ENCODE peak calls at places on chromosome 1, in four cellular contexts. M, U, Z and P are unnamed samples.

GRCh38 chr1:217620814-217621213 is 10.1 kb downstream of the GPATCH2 start:
- DNase-seq in U (no peak), Z (no peak), M (no peak), P (no peak)

GRCh38 chr1:5950994-5951749 is 41.1 kb downstream of the NPHP4 start:
- DNase-seq in U (no peak), M (no peak), Z (no peak), P (no peak)

GRCh38 chr1:78437393-78437792 is 53.4 kb upstream of the PTGFR start:
- DNase-seq in U (peak; percentile 36), M (no peak), Z (no peak), P (no peak)

GRCh38 chr1:226038661-226039060 is 23.9 kb upstream of the H3-3A start:
- DNase-seq in Z (no peak), U (no peak), M (no peak), P (no peak)

GRCh38 chr1:156097499-156098178 is 15.4 kb upstream of the MEX3A start:
- DNase-seq in Z (no peak), U (no peak), M (no peak), P (no peak)

GRCh38 chr1:200258447-200259375 is 151.1 kb downstream of the ZNF281 start:
- DNase-seq in U (no peak), M (no peak), Z (no peak), P (no peak)

GRCh38 chr1:19762175-19762779 is 37.4 kb downstream of the TMCO4 start:
- DNase-seq in Z (no peak), M (peak; percentile 30), U (peak; percentile 49), P (peak; percentile 26)

GRCh38 chr1:18583326-18583941 is 47.2 kb upstream of the PAX7 start:
- DNase-seq in U (no peak), M (peak; percentile 40), Z (no peak), P (no peak)

GRCh38 chr1:63638471-63638870 is 45.3 kb downstream of the PGM1 start:
- DNase-seq in M (no peak), Z (no peak), U (no peak), P (no peak)

GRCh38 chr1:228015276-228016180 is 8.7 kb downstream of the WNT3A start:
- DNase-seq in Z (no peak), U (no peak), M (peak; percentile 4), P (no peak)

GRCh38 chr1:57637155-57637554 is 213.3 kb upstream of the DAB1 start:
- DNase-seq in M (no peak), U (no peak), Z (no peak), P (no peak)

GRCh38 chr1:234589064-234589765 is 20.8 kb downstream of the IRF2BP2 start:
- DNase-seq in U (no peak), Z (no peak), M (no peak), P (peak; percentile 52)

GRCh38 chr1:33360367-33360766 is 39.5 kb upstream of the A3GALT2 start:
- DNase-seq in Z (no peak), M (no peak), U (no peak), P (no peak)
- H3K4me1 ChIP-seq in Z (peaks cover 16% of the 10 kb centered on the region), M (no peaks in the 10 kb centered on the region), U (peaks cover 68% of the 10 kb centered on the region), P (peaks cover 6% of the 10 kb centered on the region)

GRCh38 chr1:61261585-61261984 is 179.2 kb downstream of the NFIA start:
- DNase-seq in U (no peak), M (no peak), Z (no peak), P (no peak)
- H3K27ac ChIP-seq in U (no peak overlapping the region), M (no peak overlapping the region), Z (no peak overlapping the region), P (no peak overlapping the region)

GRCh38 chr1:222090103-222090502 is 348.2 kb upstream of the DUSP10 start:
- DNase-seq in Z (no peak), U (no peak), M (no peak), P (no peak)

GRCh38 chr1:222081859-222082258 is 340.0 kb upstream of the DUSP10 start:
- DNase-seq in U (no peak), Z (no peak), M (no peak), P (no peak)

GRCh38 chr1:222084048-222084447 is 342.2 kb upstream of the DUSP10 start:
- DNase-seq in Z (no peak), U (no peak), M (no peak), P (no peak)

GRCh38 chr1:222087207-222087920 is 345.5 kb upstream of the DUSP10 start:
- DNase-seq in M (no peak), U (no peak), Z (no peak), P (no peak)

GRCh38 chr1:222084996-222085395 is 343.1 kb upstream of the DUSP10 start:
- DNase-seq in Z (no peak), U (no peak), M (no peak), P (no peak)
- H3K4me3 ChIP-seq in Z (no peak overlapping the region), U (no peak overlapping the region), M (no peak overlapping the region), P (no peak overlapping the region)

GRCh38 chr1:51489472-51489871 is 29.6 kb downstream of the EPS15 start:
- DNase-seq in U (no peak), Z (no peak), M (no peak), P (no peak)

GRCh38 chr1:51491166-51491981 is 27.7 kb downstream of the EPS15 start:
- DNase-seq in M (no peak), U (no peak), Z (no peak), P (no peak)

GRCh38 chr1:51499694-51500093 is 19.4 kb downstream of the EPS15 start:
- DNase-seq in Z (no peak), M (no peak), U (no peak), P (no peak)

GRCh38 chr1:51498924-51499323 is 20.1 kb downstream of the EPS15 start:
- DNase-seq in U (no peak), M (no peak), Z (no peak), P (no peak)

GRCh38 chr1:51494138-51494830 is 24.8 kb downstream of the EPS15 start:
- DNase-seq in Z (no peak), U (no peak), M (no peak), P (no peak)
- H3K4me1 ChIP-seq in Z (peaks cover 30% of the 10 kb centered on the region), U (no peaks in the 10 kb centered on the region), M (no peaks in the 10 kb centered on the region), P (peaks cover 27% of the 10 kb centered on the region)

GRCh38 chr1:206699626-206700025 is 14.9 kb downstream of the MAPKAPK2 start:
- DNase-seq in U (no peak), M (no peak), Z (no peak), P (peak; percentile 64)
- H3K27ac ChIP-seq in U (no peak overlapping the region), M (peak overlapping the region; percentile 62), Z (no peak overlapping the region), P (no peak overlapping the region)

GRCh38 chr1:27633640-27634165 is 1.3 kb downstream of the FGR start:
- DNase-seq in Z (no peak), U (no peak), M (no peak), P (no peak)

GRCh38 chr1:27633298-27633610 is 1.7 kb downstream of the FGR start:
- DNase-seq in U (no peak), M (no peak), Z (no peak), P (no peak)

GRCh38 chr1:27634166-27634981 is 611 bp downstream of the FGR start:
- DNase-seq in Z (no peak), M (peak; percentile 31), U (peak; percentile 26), P (no peak)

GRCh38 chr1:27630859-27631491 is 4.0 kb downstream of the FGR start:
- DNase-seq in Z (no peak), U (no peak), M (no peak), P (no peak)

DNA sequence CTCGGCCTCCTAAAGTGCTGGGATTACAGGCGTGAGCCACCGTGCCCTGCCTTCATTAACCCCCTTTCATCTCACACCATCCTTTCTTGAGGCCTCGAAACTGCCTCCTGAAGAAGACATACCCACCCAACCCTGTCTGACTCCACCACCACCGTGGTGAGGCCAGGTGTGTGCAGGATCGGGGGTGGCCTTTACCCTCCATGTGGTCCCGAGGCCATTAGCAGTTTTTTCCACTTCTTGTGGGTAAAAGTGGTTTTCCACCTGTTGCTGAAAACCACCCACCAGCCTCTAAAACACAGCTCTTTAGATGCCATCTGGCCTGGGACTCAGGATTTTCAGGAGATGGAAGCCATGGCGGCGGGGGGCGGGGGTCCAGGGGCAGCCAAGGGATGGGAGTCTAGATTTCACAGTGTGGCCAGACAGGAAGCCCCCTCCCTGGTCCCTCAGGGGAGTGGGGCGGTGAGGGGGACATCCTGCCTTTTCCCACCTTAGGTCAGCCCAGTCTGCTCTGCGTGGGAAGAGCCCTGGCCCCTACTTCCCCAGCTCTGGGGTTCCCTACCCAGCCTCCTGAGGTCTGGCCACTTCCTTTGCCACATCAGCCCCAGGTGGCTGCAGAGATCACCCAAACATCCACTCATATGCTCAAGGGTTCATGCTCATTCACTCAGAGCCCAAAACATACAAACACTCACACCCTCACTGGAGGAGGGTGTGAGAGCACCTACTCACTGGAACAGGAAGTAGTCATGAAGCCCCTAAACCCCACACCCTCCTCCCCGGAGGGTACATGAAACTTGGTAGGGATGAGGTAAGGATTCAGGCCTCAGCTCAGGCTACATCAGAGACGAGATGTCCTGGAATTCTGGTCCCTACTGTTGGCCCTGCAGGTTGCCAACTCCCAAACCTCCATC is 2.3 kb downstream of the FGR start:
- DNase-seq in U (no peak), Z (no peak), M (no peak), P (no peak)
- H3K4me3 ChIP-seq in U (no peak overlapping the region), Z (no peak overlapping the region), M (no peak overlapping the region), P (peak overlapping the region; percentile 63)

GRCh38 chr1:30382496-30382895 is 340.9 kb downstream of the MATN1 start:
- DNase-seq in M (no peak), Z (no peak), U (no peak), P (no peak)
- H3K4me1 ChIP-seq in M (no peaks in the 10 kb centered on the region), Z (no peaks in the 10 kb centered on the region), U (peaks cover 5% of the 10 kb centered on the region), P (no peaks in the 10 kb centered on the region)

GRCh38 chr1:115665746-115666145 is 24.0 kb downstream of the VANGL1 start:
- DNase-seq in U (no peak), M (no peak), Z (no peak), P (no peak)
- H3K27ac ChIP-seq in U (no peak overlapping the region), M (no peak overlapping the region), Z (no peak overlapping the region), P (no peak overlapping the region)

GRCh38 chr1:2193514-2194251 is 889 bp downstream of the FAAP20 start:
- DNase-seq in Z (peak; percentile 36), M (no peak), U (no peak), P (no peak)
- H3K4me3 ChIP-seq in Z (no peak overlapping the region), M (peak overlapping the region; percentile 69), U (peak overlapping the region; percentile 69), P (peak overlapping the region; percentile 11)